ENCODE peak calls at places on chromosomes 4 and X, in five cellular contexts. F is activated naive CD4-positive, alpha-beta T cell treated with anti-CD3 and anti-CD28 coated beads for 36 hours; W is heart right ventricle; P is AG04450; A is SW480. S is an unnamed sample.

GRCh38 chr4:37981844-37982720 is 21.9 kb downstream of the PTTG2 start:
- DNase-seq in P (no peak), W (no peak), F (no peak), A (no peak), S (no peak)

GRCh38 chr4:43680416-43680815 is 768.2 kb downstream of the KCTD8 start:
- DNase-seq in P (no peak), A (no peak), W (no peak), F (no peak), S (no peak)

GRCh38 chrX:21382715-21383114 is 8.5 kb downstream of the CNKSR2 start:
- DNase-seq in F (no peak), W (no peak), A (no peak), P (no peak), S (no peak)

GRCh38 chrX:101287402-101287801 is 3.7 kb downstream of the TAF7L start:
- DNase-seq in A (peak; percentile 42), F (peak; percentile 6), W (peak; percentile 4), P (peak; percentile 11), S (no peak)

GRCh38 chrX:68841251-68842049 is 12.6 kb downstream of the EFNB1 start:
- DNase-seq in W (no peak), F (no peak), P (no peak), A (no peak), S (peak; percentile 71)

GRCh38 chrX:150845091-150845490 is 53.4 kb downstream of the CD99L2 start:
- DNase-seq in F (no peak), W (no peak), P (no peak), A (no peak), S (no peak)

GRCh38 chrX:11180571-11180970 is 69.4 kb downstream of the HCCS start:
- DNase-seq in P (no peak), W (no peak), F (no peak), A (no peak), S (no peak)

GRCh38 chr4:2417196-2417764 is 1.2 kb downstream of the ZFYVE28 start:
- DNase-seq in F (no peak), P (no peak), W (no peak), A (no peak), S (no peak)

GRCh38 chr4:176799653-176800052 is 6.9 kb upstream of the VEGFC start:
- DNase-seq in F (no peak), W (no peak), A (no peak), P (no peak), S (no peak)

GRCh38 chrX:81996166-81996565 is 794.3 kb downstream of the SH3BGRL start:
- DNase-seq in W (no peak), F (no peak), A (no peak), P (no peak), S (no peak)